ENCODE peak calls at places on chromosome 16, in ten cellular contexts. One of them, this sample, is unnamed.

GRCh38 chr16:19291459-19291858 is 5.9 kb downstream of the CLEC19A start:
- DNase-seq in colonic mucosa: no peak
- DNase-seq in left colon: no peak
- DNase-seq in stimulated activated CD8-positive, alpha-beta memory T cell treated with anti-CD3 and anti-CD28 coated beads, Interleukin-12 subunit alpha, Interleukin-12 subunit beta, amount 100 ng/mL, for 4 hours: no peak
- DNase-seq in thoracic aorta: no peak
- DNase-seq in heart left ventricle: no peak
- DNase-seq in iris pigment epithelial cell: peak; percentile 7
- DNase-seq in GM12891: no peak
- DNase-seq in BJ: no peak
- DNase-seq in NCI-H524 treated with DMSO at 0.1 percent for 48 hours: no peak
- DNase-seq in this sample: no peak

GRCh38 chr16:86887416-86887815 is 309.1 kb downstream of the FOXL1 start:
- DNase-seq in GM12891: no peak
- DNase-seq in NCI-H524 treated with DMSO at 0.1 percent for 48 hours: no peak
- DNase-seq in stimulated activated CD8-positive, alpha-beta memory T cell treated with anti-CD3 and anti-CD28 coated beads, Interleukin-12 subunit alpha, Interleukin-12 subunit beta, amount 100 ng/mL, for 4 hours: no peak
- DNase-seq in thoracic aorta: no peak
- DNase-seq in left colon: no peak
- DNase-seq in BJ: no peak
- DNase-seq in colonic mucosa: no peak
- DNase-seq in heart left ventricle: no peak
- DNase-seq in iris pigment epithelial cell: no peak
- DNase-seq in this sample: no peak

GRCh38 chr16:86319871-86320270 is 190.5 kb upstream of the FOXF1 start:
- DNase-seq in left colon: no peak
- DNase-seq in thoracic aorta: no peak
- DNase-seq in stimulated activated CD8-positive, alpha-beta memory T cell treated with anti-CD3 and anti-CD28 coated beads, Interleukin-12 subunit alpha, Interleukin-12 subunit beta, amount 100 ng/mL, for 4 hours: no peak
- DNase-seq in colonic mucosa: no peak
- DNase-seq in BJ: no peak
- DNase-seq in heart left ventricle: no peak
- DNase-seq in GM12891: no peak
- DNase-seq in iris pigment epithelial cell: peak; percentile 57
- DNase-seq in NCI-H524 treated with DMSO at 0.1 percent for 48 hours: no peak
- DNase-seq in this sample: no peak

GRCh38 chr16:87973721-87974120 is 22.5 kb downstream of the BANP start:
- DNase-seq in BJ: no peak
- DNase-seq in iris pigment epithelial cell: no peak
- DNase-seq in GM12891: no peak
- DNase-seq in stimulated activated CD8-positive, alpha-beta memory T cell treated with anti-CD3 and anti-CD28 coated beads, Interleukin-12 subunit alpha, Interleukin-12 subunit beta, amount 100 ng/mL, for 4 hours: no peak
- DNase-seq in heart left ventricle: no peak
- DNase-seq in thoracic aorta: no peak
- DNase-seq in left colon: no peak
- DNase-seq in colonic mucosa: no peak
- DNase-seq in NCI-H524 treated with DMSO at 0.1 percent for 48 hours: no peak
- DNase-seq in this sample: no peak

GRCh38 chr16:12349950-12350842 is 373.7 kb downstream of the SNX29 start:
- DNase-seq in thoracic aorta: no peak
- DNase-seq in stimulated activated CD8-positive, alpha-beta memory T cell treated with anti-CD3 and anti-CD28 coated beads, Interleukin-12 subunit alpha, Interleukin-12 subunit beta, amount 100 ng/mL, for 4 hours: no peak
- DNase-seq in BJ: no peak
- DNase-seq in GM12891: no peak
- DNase-seq in colonic mucosa: no peak
- DNase-seq in NCI-H524 treated with DMSO at 0.1 percent for 48 hours: no peak
- DNase-seq in iris pigment epithelial cell: no peak
- DNase-seq in heart left ventricle: no peak
- DNase-seq in left colon: no peak
- DNase-seq in this sample: no peak

GRCh38 chr16:75038036-75038959 is 39.5 kb downstream of the ZNRF1 start:
- DNase-seq in NCI-H524 treated with DMSO at 0.1 percent for 48 hours: no peak
- DNase-seq in heart left ventricle: no peak
- DNase-seq in thoracic aorta: no peak
- DNase-seq in stimulated activated CD8-positive, alpha-beta memory T cell treated with anti-CD3 and anti-CD28 coated beads, Interleukin-12 subunit alpha, Interleukin-12 subunit beta, amount 100 ng/mL, for 4 hours: no peak
- DNase-seq in BJ: no peak
- DNase-seq in iris pigment epithelial cell: peak; percentile 82
- DNase-seq in colonic mucosa: no peak
- DNase-seq in left colon: no peak
- DNase-seq in GM12891: no peak
- DNase-seq in this sample: no peak

GRCh38 chr16:86755571-86756006 is 177.2 kb downstream of the FOXL1 start:
- DNase-seq in thoracic aorta: no peak
- DNase-seq in colonic mucosa: no peak
- DNase-seq in stimulated activated CD8-positive, alpha-beta memory T cell treated with anti-CD3 and anti-CD28 coated beads, Interleukin-12 subunit alpha, Interleukin-12 subunit beta, amount 100 ng/mL, for 4 hours: no peak
- DNase-seq in BJ: no peak
- DNase-seq in heart left ventricle: peak; percentile 68
- DNase-seq in GM12891: no peak
- DNase-seq in left colon: no peak
- DNase-seq in iris pigment epithelial cell: no peak
- DNase-seq in NCI-H524 treated with DMSO at 0.1 percent for 48 hours: no peak
- DNase-seq in this sample: no peak

GRCh38 chr16:85417156-85417860 is 195.8 kb upstream of the GSE1 start:
- DNase-seq in stimulated activated CD8-positive, alpha-beta memory T cell treated with anti-CD3 and anti-CD28 coated beads, Interleukin-12 subunit alpha, Interleukin-12 subunit beta, amount 100 ng/mL, for 4 hours: no peak
- DNase-seq in BJ: no peak
- DNase-seq in heart left ventricle: no peak
- DNase-seq in colonic mucosa: no peak
- DNase-seq in NCI-H524 treated with DMSO at 0.1 percent for 48 hours: no peak
- DNase-seq in left colon: no peak
- DNase-seq in thoracic aorta: no peak
- DNase-seq in GM12891: no peak
- DNase-seq in iris pigment epithelial cell: no peak
- DNase-seq in this sample: peak; percentile 39

GRCh38 chr16:27853101-27853500 is 210.4 kb downstream of the GSG1L start:
- DNase-seq in stimulated activated CD8-positive, alpha-beta memory T cell treated with anti-CD3 and anti-CD28 coated beads, Interleukin-12 subunit alpha, Interleukin-12 subunit beta, amount 100 ng/mL, for 4 hours: no peak
- DNase-seq in colonic mucosa: no peak
- DNase-seq in NCI-H524 treated with DMSO at 0.1 percent for 48 hours: no peak
- DNase-seq in thoracic aorta: no peak
- DNase-seq in BJ: no peak
- DNase-seq in GM12891: no peak
- DNase-seq in iris pigment epithelial cell: no peak
- DNase-seq in left colon: no peak
- DNase-seq in heart left ventricle: no peak
- DNase-seq in this sample: no peak

GRCh38 chr16:1464196-1464893 is 10.5 kb downstream of the CLCN7 start:
- DNase-seq in left colon: no peak
- DNase-seq in stimulated activated CD8-positive, alpha-beta memory T cell treated with anti-CD3 and anti-CD28 coated beads, Interleukin-12 subunit alpha, Interleukin-12 subunit beta, amount 100 ng/mL, for 4 hours: no peak
- DNase-seq in iris pigment epithelial cell: no peak
- DNase-seq in GM12891: no peak
- DNase-seq in thoracic aorta: no peak
- DNase-seq in colonic mucosa: no peak
- DNase-seq in NCI-H524 treated with DMSO at 0.1 percent for 48 hours: no peak
- DNase-seq in heart left ventricle: no peak
- DNase-seq in BJ: no peak
- DNase-seq in this sample: no peak

GRCh38 chr16:7629571-7629970 is 296.9 kb downstream of the RBFOX1 start:
- DNase-seq in thoracic aorta: no peak
- DNase-seq in left colon: no peak
- DNase-seq in GM12891: no peak
- DNase-seq in BJ: no peak
- DNase-seq in stimulated activated CD8-positive, alpha-beta memory T cell treated with anti-CD3 and anti-CD28 coated beads, Interleukin-12 subunit alpha, Interleukin-12 subunit beta, amount 100 ng/mL, for 4 hours: no peak
- DNase-seq in NCI-H524 treated with DMSO at 0.1 percent for 48 hours: no peak
- DNase-seq in iris pigment epithelial cell: no peak
- DNase-seq in heart left ventricle: no peak
- DNase-seq in colonic mucosa: no peak
- DNase-seq in this sample: no peak

GRCh38 chr16:88062341-88062861 is 111.2 kb downstream of the BANP start:
- DNase-seq in NCI-H524 treated with DMSO at 0.1 percent for 48 hours: no peak
- DNase-seq in GM12891: no peak
- DNase-seq in left colon: no peak
- DNase-seq in heart left ventricle: no peak
- DNase-seq in stimulated activated CD8-positive, alpha-beta memory T cell treated with anti-CD3 and anti-CD28 coated beads, Interleukin-12 subunit alpha, Interleukin-12 subunit beta, amount 100 ng/mL, for 4 hours: no peak
- DNase-seq in BJ: peak; percentile 51
- DNase-seq in colonic mucosa: no peak
- DNase-seq in iris pigment epithelial cell: peak; percentile 75
- DNase-seq in thoracic aorta: no peak
- DNase-seq in this sample: peak; percentile 88

GRCh38 chr16:10511829-10512228 is 68.6 kb downstream of the EMP2 start:
- DNase-seq in iris pigment epithelial cell: no peak
- DNase-seq in stimulated activated CD8-positive, alpha-beta memory T cell treated with anti-CD3 and anti-CD28 coated beads, Interleukin-12 subunit alpha, Interleukin-12 subunit beta, amount 100 ng/mL, for 4 hours: no peak
- DNase-seq in thoracic aorta: no peak
- DNase-seq in GM12891: no peak
- DNase-seq in left colon: no peak
- DNase-seq in colonic mucosa: no peak
- DNase-seq in NCI-H524 treated with DMSO at 0.1 percent for 48 hours: no peak
- DNase-seq in BJ: no peak
- DNase-seq in heart left ventricle: no peak
- DNase-seq in this sample: no peak

GRCh38 chr16:50611332-50611934 is 63.2 kb downstream of the NKD1 start:
- DNase-seq in GM12891: no peak
- DNase-seq in heart left ventricle: no peak
- DNase-seq in colonic mucosa: no peak
- DNase-seq in NCI-H524 treated with DMSO at 0.1 percent for 48 hours: no peak
- DNase-seq in BJ: no peak
- DNase-seq in stimulated activated CD8-positive, alpha-beta memory T cell treated with anti-CD3 and anti-CD28 coated beads, Interleukin-12 subunit alpha, Interleukin-12 subunit beta, amount 100 ng/mL, for 4 hours: no peak
- DNase-seq in left colon: no peak
- DNase-seq in thoracic aorta: no peak
- DNase-seq in iris pigment epithelial cell: peak; percentile 59
- DNase-seq in this sample: no peak

GRCh38 chr16:66605177-66605999 is 884 bp downstream of the CMTM3 start:
- DNase-seq in NCI-H524 treated with DMSO at 0.1 percent for 48 hours: no peak
- DNase-seq in GM12891: no peak
- DNase-seq in BJ: no peak
- DNase-seq in iris pigment epithelial cell: peak; percentile 53
- DNase-seq in colonic mucosa: peak; percentile 45
- DNase-seq in thoracic aorta: no peak
- DNase-seq in stimulated activated CD8-positive, alpha-beta memory T cell treated with anti-CD3 and anti-CD28 coated beads, Interleukin-12 subunit alpha, Interleukin-12 subunit beta, amount 100 ng/mL, for 4 hours: peak; percentile 28
- DNase-seq in left colon: peak; percentile 34
- DNase-seq in heart left ventricle: peak; percentile 75
- DNase-seq in this sample: peak; percentile 72

GRCh38 chr16:20675488-20676267 is 21.8 kb downstream of the ACSM1 start:
- DNase-seq in iris pigment epithelial cell: peak; percentile 7
- DNase-seq in stimulated activated CD8-positive, alpha-beta memory T cell treated with anti-CD3 and anti-CD28 coated beads, Interleukin-12 subunit alpha, Interleukin-12 subunit beta, amount 100 ng/mL, for 4 hours: no peak
- DNase-seq in BJ: no peak
- DNase-seq in left colon: peak; percentile 84
- DNase-seq in colonic mucosa: peak; percentile 86
- DNase-seq in heart left ventricle: peak; percentile 23
- DNase-seq in thoracic aorta: no peak
- DNase-seq in GM12891: no peak
- DNase-seq in NCI-H524 treated with DMSO at 0.1 percent for 48 hours: no peak
- DNase-seq in this sample: no peak

GRCh38 chr16:11609474-11610120 is 22.9 kb upstream of the LITAF start:
- DNase-seq in BJ: no peak
- DNase-seq in colonic mucosa: no peak
- DNase-seq in left colon: no peak
- DNase-seq in iris pigment epithelial cell: no peak
- DNase-seq in GM12891: no peak
- DNase-seq in heart left ventricle: no peak
- DNase-seq in thoracic aorta: no peak
- DNase-seq in stimulated activated CD8-positive, alpha-beta memory T cell treated with anti-CD3 and anti-CD28 coated beads, Interleukin-12 subunit alpha, Interleukin-12 subunit beta, amount 100 ng/mL, for 4 hours: no peak
- DNase-seq in NCI-H524 treated with DMSO at 0.1 percent for 48 hours: peak; percentile 53
- DNase-seq in this sample: no peak

GRCh38 chr16:79451196-79451816 is 149.2 kb downstream of the MAF start:
- DNase-seq in iris pigment epithelial cell: no peak
- DNase-seq in stimulated activated CD8-positive, alpha-beta memory T cell treated with anti-CD3 and anti-CD28 coated beads, Interleukin-12 subunit alpha, Interleukin-12 subunit beta, amount 100 ng/mL, for 4 hours: no peak
- DNase-seq in colonic mucosa: no peak
- DNase-seq in thoracic aorta: no peak
- DNase-seq in heart left ventricle: no peak
- DNase-seq in left colon: no peak
- DNase-seq in GM12891: peak; percentile 17
- DNase-seq in BJ: no peak
- DNase-seq in NCI-H524 treated with DMSO at 0.1 percent for 48 hours: no peak
- DNase-seq in this sample: no peak

GRCh38 chr16:22233050-22233405 is 26.9 kb downstream of the EEF2K start:
- DNase-seq in BJ: no peak
- DNase-seq in thoracic aorta: no peak
- DNase-seq in left colon: no peak
- DNase-seq in heart left ventricle: no peak
- DNase-seq in GM12891: no peak
- DNase-seq in colonic mucosa: no peak
- DNase-seq in stimulated activated CD8-positive, alpha-beta memory T cell treated with anti-CD3 and anti-CD28 coated beads, Interleukin-12 subunit alpha, Interleukin-12 subunit beta, amount 100 ng/mL, for 4 hours: no peak
- DNase-seq in iris pigment epithelial cell: no peak
- DNase-seq in NCI-H524 treated with DMSO at 0.1 percent for 48 hours: no peak
- DNase-seq in this sample: no peak

GRCh38 chr16:54589326-54589725 is 302.7 kb upstream of the IRX3 start:
- DNase-seq in thoracic aorta: no peak
- DNase-seq in colonic mucosa: no peak
- DNase-seq in left colon: no peak
- DNase-seq in GM12891: no peak
- DNase-seq in NCI-H524 treated with DMSO at 0.1 percent for 48 hours: no peak
- DNase-seq in stimulated activated CD8-positive, alpha-beta memory T cell treated with anti-CD3 and anti-CD28 coated beads, Interleukin-12 subunit alpha, Interleukin-12 subunit beta, amount 100 ng/mL, for 4 hours: no peak
- DNase-seq in iris pigment epithelial cell: no peak
- DNase-seq in heart left ventricle: no peak
- DNase-seq in BJ: no peak
- DNase-seq in this sample: no peak

GRCh38 chr16:30901201-30902069 is 5.0 kb downstream of the CTF1 start:
- DNase-seq in heart left ventricle: no peak
- DNase-seq in colonic mucosa: no peak
- DNase-seq in thoracic aorta: no peak
- DNase-seq in NCI-H524 treated with DMSO at 0.1 percent for 48 hours: no peak
- DNase-seq in left colon: no peak
- DNase-seq in stimulated activated CD8-positive, alpha-beta memory T cell treated with anti-CD3 and anti-CD28 coated beads, Interleukin-12 subunit alpha, Interleukin-12 subunit beta, amount 100 ng/mL, for 4 hours: no peak
- DNase-seq in iris pigment epithelial cell: no peak
- DNase-seq in BJ: no peak
- DNase-seq in GM12891: no peak
- DNase-seq in this sample: no peak

GRCh38 chr16:84478172-84478948 is 26.1 kb downstream of the MEAK7 start:
- DNase-seq in stimulated activated CD8-positive, alpha-beta memory T cell treated with anti-CD3 and anti-CD28 coated beads, Interleukin-12 subunit alpha, Interleukin-12 subunit beta, amount 100 ng/mL, for 4 hours: no peak
- DNase-seq in iris pigment epithelial cell: peak; percentile 81
- DNase-seq in left colon: no peak
- DNase-seq in thoracic aorta: no peak
- DNase-seq in BJ: peak; percentile 60
- DNase-seq in GM12891: no peak
- DNase-seq in colonic mucosa: no peak
- DNase-seq in heart left ventricle: no peak
- DNase-seq in NCI-H524 treated with DMSO at 0.1 percent for 48 hours: no peak
- DNase-seq in this sample: no peak

GRCh38 chr16:2284001-2284770 is 16.3 kb upstream of the RNPS1 start:
- DNase-seq in thoracic aorta: no peak
- DNase-seq in stimulated activated CD8-positive, alpha-beta memory T cell treated with anti-CD3 and anti-CD28 coated beads, Interleukin-12 subunit alpha, Interleukin-12 subunit beta, amount 100 ng/mL, for 4 hours: no peak
- DNase-seq in NCI-H524 treated with DMSO at 0.1 percent for 48 hours: no peak
- DNase-seq in GM12891: no peak
- DNase-seq in colonic mucosa: no peak
- DNase-seq in heart left ventricle: no peak
- DNase-seq in iris pigment epithelial cell: no peak
- DNase-seq in BJ: no peak
- DNase-seq in left colon: no peak
- DNase-seq in this sample: no peak

GRCh38 chr16:11179569-11179968 is 76.4 kb downstream of the SOCS1 start:
- DNase-seq in left colon: no peak
- DNase-seq in BJ: no peak
- DNase-seq in heart left ventricle: no peak
- DNase-seq in NCI-H524 treated with DMSO at 0.1 percent for 48 hours: no peak
- DNase-seq in thoracic aorta: no peak
- DNase-seq in stimulated activated CD8-positive, alpha-beta memory T cell treated with anti-CD3 and anti-CD28 coated beads, Interleukin-12 subunit alpha, Interleukin-12 subunit beta, amount 100 ng/mL, for 4 hours: no peak
- DNase-seq in colonic mucosa: no peak
- DNase-seq in iris pigment epithelial cell: no peak
- DNase-seq in GM12891: no peak
- DNase-seq in this sample: no peak

GRCh38 chr16:85579883-85580607 is 33.1 kb upstream of the GSE1 start:
- DNase-seq in stimulated activated CD8-positive, alpha-beta memory T cell treated with anti-CD3 and anti-CD28 coated beads, Interleukin-12 subunit alpha, Interleukin-12 subunit beta, amount 100 ng/mL, for 4 hours: no peak
- DNase-seq in colonic mucosa: no peak
- DNase-seq in GM12891: no peak
- DNase-seq in heart left ventricle: no peak
- DNase-seq in left colon: no peak
- DNase-seq in thoracic aorta: no peak
- DNase-seq in BJ: no peak
- DNase-seq in iris pigment epithelial cell: no peak
- DNase-seq in NCI-H524 treated with DMSO at 0.1 percent for 48 hours: no peak
- DNase-seq in this sample: no peak

GRCh38 chr16:69906838-69907301 is 44.3 kb upstream of the CLEC18A start:
- DNase-seq in stimulated activated CD8-positive, alpha-beta memory T cell treated with anti-CD3 and anti-CD28 coated beads, Interleukin-12 subunit alpha, Interleukin-12 subunit beta, amount 100 ng/mL, for 4 hours: no peak
- DNase-seq in NCI-H524 treated with DMSO at 0.1 percent for 48 hours: no peak
- DNase-seq in GM12891: no peak
- DNase-seq in BJ: peak; percentile 88
- DNase-seq in colonic mucosa: no peak
- DNase-seq in heart left ventricle: no peak
- DNase-seq in left colon: no peak
- DNase-seq in iris pigment epithelial cell: peak; percentile 91
- DNase-seq in thoracic aorta: no peak
- DNase-seq in this sample: no peak

GRCh38 chr16:1488054-1488601 is 616 bp downstream of the PTX4 start:
- DNase-seq in colonic mucosa: no peak
- DNase-seq in left colon: no peak
- DNase-seq in iris pigment epithelial cell: no peak
- DNase-seq in heart left ventricle: no peak
- DNase-seq in NCI-H524 treated with DMSO at 0.1 percent for 48 hours: no peak
- DNase-seq in thoracic aorta: no peak
- DNase-seq in GM12891: no peak
- DNase-seq in stimulated activated CD8-positive, alpha-beta memory T cell treated with anti-CD3 and anti-CD28 coated beads, Interleukin-12 subunit alpha, Interleukin-12 subunit beta, amount 100 ng/mL, for 4 hours: no peak
- DNase-seq in BJ: no peak
- DNase-seq in this sample: no peak

This sample was measured in SJSA1.